ENCODE peak calls at places on chromosomes 7 and 10, in nine cellular contexts. V is psoas muscle; L is hepatocyte; Z is right atrium auricular region; H is GM06990; D is CD4-positive, alpha-beta T cell; N is right lobe of liver; I is PC-9; M is MM.1S. S is an unnamed sample.
A peak's percentile ranks its signal among the peaks of the same experiment; 100 is the strongest.

GRCh38 chr10:110387983-110388681 is 83.4 kb upstream of the SMNDC1 start:
- DNase-seq in N (no peak), H (peak; percentile 80), D (no peak), M (peak; percentile 67), V (no peak), L (no peak), I (no peak), Z (no peak), S (no peak)

GRCh38 chr10:79176052-79176501 is 107.3 kb downstream of the ZMIZ1 start:
- DNase-seq in N (no peak), L (no peak), D (no peak), M (no peak), I (no peak), Z (no peak), V (no peak), H (no peak), S (no peak)

GRCh38 chr10:99529483-99530107 is 3.1 kb upstream of the NKX2-3 start:
- DNase-seq in Z (no peak), V (no peak), I (no peak), N (no peak), L (no peak), H (no peak), M (no peak), D (no peak), S (no peak)

GRCh38 chr10:27620425-27621397 is 116.6 kb downstream of the RAB18 start:
- DNase-seq in N (no peak), D (no peak), H (no peak), V (peak; percentile 27), L (peak; percentile 28), M (no peak), I (no peak), Z (no peak), S (no peak)

GRCh38 chr10:101892782-101893391 is 49.3 kb upstream of the KCNIP2 start:
- DNase-seq in M (no peak), N (no peak), V (no peak), D (no peak), I (no peak), H (no peak), Z (no peak), L (no peak), S (no peak)

GRCh38 chr7:66047426-66047825 is 28.2 kb upstream of the ASL start:
- DNase-seq in N (no peak), L (peak; percentile 6), I (peak; percentile 69), H (no peak), M (no peak), Z (no peak), V (peak; percentile 34), D (no peak), S (no peak)

GRCh38 chr7:36600869-36601530 is 123.3 kb downstream of the AOAH start:
- DNase-seq in M (no peak), V (no peak), Z (no peak), L (peak; percentile 56), H (no peak), N (no peak), I (no peak), D (no peak), S (no peak)

GRCh38 chr10:44696496-44696895 is 214.6 kb upstream of the TMEM72 start:
- DNase-seq in H (no peak), V (no peak), M (no peak), L (peak; percentile 39), N (no peak), Z (no peak), I (no peak), D (no peak), S (no peak)

GRCh38 chr7:12103948-12104347 is 107.1 kb upstream of the TMEM106B start:
- DNase-seq in Z (no peak), I (no peak), H (no peak), L (no peak), D (no peak), V (no peak), N (no peak), M (no peak), S (no peak)

GRCh38 chr7:101411477-101411954 is 48.8 kb downstream of the COL26A1 start:
- DNase-seq in L (no peak), N (no peak), Z (no peak), H (no peak), V (peak; percentile 16), M (no peak), D (no peak), I (no peak), S (no peak)

GRCh38 chr7:37901890-37902524 is 14.6 kb downstream of the SFRP4 start:
- DNase-seq in V (no peak), D (no peak), N (no peak), M (no peak), L (no peak), Z (no peak), H (no peak), I (no peak), S (no peak)

GRCh38 chr10:5629789-5630436 is 36.5 kb downstream of the ASB13 start:
- DNase-seq in V (peak; percentile 78), D (peak; percentile 79), I (peak; percentile 79), H (peak; percentile 26), N (peak; percentile 77), L (peak; percentile 82), Z (peak; percentile 84), M (peak; percentile 83), S (no peak)

GRCh38 chr10:132143162-132143561 is 43.6 kb upstream of the DPYSL4 start:
- DNase-seq in M (no peak), V (peak; percentile 3), D (no peak), I (no peak), N (peak; percentile 43), Z (no peak), L (no peak), H (no peak), S (peak; percentile 58)

GRCh38 chr10:101658910-101659309 is 36.1 kb downstream of the FBXW4 start:
- DNase-seq in V (no peak), D (no peak), H (no peak), N (no peak), I (no peak), Z (no peak), M (no peak), L (no peak), S (no peak)

GRCh38 chr10:74932648-74933047 is 106.2 kb downstream of the KAT6B start:
- DNase-seq in V (peak; percentile 64), N (no peak), H (no peak), L (no peak), M (no peak), I (no peak), D (no peak), Z (peak; percentile 65), S (no peak)

GRCh38 chr7:31126976-31127375 is 74.9 kb downstream of the ADCYAP1R1 start:
- DNase-seq in N (no peak), L (no peak), M (no peak), V (no peak), H (no peak), Z (no peak), D (no peak), I (no peak), S (no peak)

DNA sequence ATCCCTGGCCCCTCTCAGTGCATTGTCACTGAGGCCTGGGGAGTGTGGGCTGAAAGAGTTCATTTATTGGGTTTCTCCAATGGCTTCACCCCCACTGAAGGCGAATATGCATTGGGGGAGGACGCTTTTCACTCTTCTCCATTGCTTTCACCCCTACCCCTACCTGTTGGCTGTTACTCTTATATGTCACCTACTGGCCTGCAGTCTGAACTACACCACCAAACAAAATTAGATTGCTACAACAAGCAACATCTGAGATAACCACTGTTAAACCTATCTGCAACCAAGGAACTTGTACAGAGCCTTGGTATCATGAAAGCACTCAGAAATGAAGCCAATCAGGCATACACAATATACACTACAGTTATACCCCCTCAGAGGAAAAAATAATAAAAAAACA is 203.7 kb downstream of the REEP3 start:
- DNase-seq in V (no peak), I (no peak), N (no peak), L (no peak), Z (no peak), D (no peak), H (no peak), M (no peak), S (no peak)
- TF ChIP-seq CTCF in V (no peak), I (peak; percentile 49), N (no peak), L (no peak), Z (no peak), D (no peak), H (peak; percentile 18), M (no peak), S (no peak)

GRCh38 chr10:58712136-58712535 is 199.5 kb downstream of the BICC1 start:
- DNase-seq in D (no peak), N (no peak), Z (no peak), M (no peak), I (no peak), H (no peak), L (no peak), V (no peak), S (no peak)

GRCh38 chr10:58718596-58718995 is 205.9 kb downstream of the BICC1 start:
- DNase-seq in N (no peak), V (no peak), Z (no peak), H (no peak), M (no peak), L (no peak), D (no peak), I (no peak), S (no peak)

GRCh38 chr10:58715056-58715455 is 202.4 kb downstream of the BICC1 start:
- DNase-seq in Z (no peak), V (no peak), N (no peak), D (no peak), I (no peak), H (no peak), L (no peak), M (no peak), S (no peak)

GRCh38 chr10:58714436-58714835 is 201.8 kb downstream of the BICC1 start:
- DNase-seq in H (no peak), L (no peak), Z (no peak), D (no peak), N (no peak), M (no peak), V (no peak), I (no peak), S (no peak)

DNA sequence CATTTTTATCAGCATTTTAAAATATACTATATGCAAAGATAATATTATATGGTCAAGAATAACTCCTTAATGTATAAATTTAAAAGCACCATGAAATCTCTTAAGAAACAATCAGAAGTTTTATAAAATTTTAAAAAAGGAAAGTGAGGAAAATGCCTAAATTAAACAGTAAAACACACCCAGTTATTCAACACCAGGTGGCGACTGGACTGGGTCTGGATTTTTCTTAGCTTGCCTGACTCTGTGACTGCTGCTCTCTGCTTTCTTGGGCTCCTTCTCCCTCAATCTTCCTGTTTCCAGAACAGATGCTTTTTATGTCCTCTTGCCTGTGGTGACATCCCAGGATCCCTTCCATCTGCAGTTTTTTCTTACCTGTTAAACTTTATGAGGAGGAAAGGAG is 200.3 kb downstream of the BICC1 start:
- DNase-seq in I (no peak), L (no peak), M (no peak), Z (no peak), D (no peak), N (no peak), V (no peak), H (no peak), S (no peak)
- TF ChIP-seq CTCF in I (peak; percentile 17), L (peak; percentile 15), M (no peak), Z (no peak), D (no peak), N (no peak), V (no peak), H (no peak), S (peak; percentile 73)

GRCh38 chr10:54415483-54415882 is 385.5 kb downstream of the PCDH15 start:
- DNase-seq in N (no peak), I (no peak), V (no peak), H (no peak), M (no peak), Z (no peak), L (no peak), D (no peak), S (no peak)
- TF ChIP-seq CTCF in N (no peak), I (no peak), V (no peak), H (no peak), M (peak; percentile 12), Z (no peak), L (no peak), D (no peak), S (peak; percentile 60)

GRCh38 chr10:103888113-103888841 is 29.7 kb downstream of the STN1 start:
- DNase-seq in H (peak; percentile 22), M (peak; percentile 45), I (no peak), D (no peak), Z (peak; percentile 84), N (peak; percentile 61), V (peak; percentile 75), L (peak; percentile 88), S (no peak)
- TF ChIP-seq CTCF in H (peak; percentile 83), M (peak; percentile 83), I (peak; percentile 82), D (peak; percentile 86), Z (peak; percentile 76), N (peak; percentile 83), V (peak; percentile 88), L (peak; percentile 94), S (peak; percentile 99)

S was measured in chondrocyte.